ENCODE peak calls at places on chromosomes 3 and 15, in five cellular contexts. A is GM12878, N is SK-N-SH, R is K562, B is HCT116. Z is an unnamed sample.

GRCh38 chr3:175713263-175713662 is 854.1 kb downstream of the NAALADL2 start:
- DNase-seq in N (no peak), B (no peak), A (no peak), R (no peak), Z (no peak)

GRCh38 chr15:39645976-39646257 is 65.0 kb downstream of the THBS1 start:
- DNase-seq in A (no peak), N (no peak), B (no peak), R (no peak), Z (no peak)

GRCh38 chr3:151371531-151371930 is 13.0 kb downstream of the P2RY12 start:
- DNase-seq in B (no peak), R (no peak), A (no peak), N (no peak), Z (no peak)

GRCh38 chr15:68277131-68277604 is 377 bp upstream of the FEM1B start:
- DNase-seq in A (no peak), N (peak; percentile 72), R (no peak), B (no peak), Z (no peak)

GRCh38 chr3:46874430-46874829 is 3.1 kb upstream of the PTH1R start:
- DNase-seq in B (no peak), R (no peak), A (no peak), N (no peak), Z (no peak)

GRCh38 chr3:187593347-187593850 is 76.8 kb downstream of the SST start:
- DNase-seq in N (no peak), B (no peak), R (no peak), A (no peak), Z (no peak)

GRCh38 chr3:151969026-151969658 is 95.7 kb downstream of the SUCNR1 start:
- DNase-seq in N (no peak), A (no peak), R (no peak), B (no peak), Z (no peak)

GRCh38 chr3:183178833-183179549 is 16.5 kb upstream of the LAMP3 start:
- DNase-seq in R (peak; percentile 65), N (peak; percentile 81), B (no peak), A (no peak), Z (no peak)

GRCh38 chr15:90358124-90359033 is 6.3 kb downstream of the ZNF774 start:
- DNase-seq in R (no peak), A (no peak), N (no peak), B (no peak), Z (peak; percentile 35)

GRCh38 chr3:140292684-140293083 is 357.7 kb downstream of the CLSTN2 start:
- DNase-seq in N (no peak), A (no peak), R (no peak), B (no peak), Z (no peak)

GRCh38 chr15:23049984-23050628 is 10.7 kb upstream of the TUBGCP5 start:
- DNase-seq in R (no peak), B (no peak), A (no peak), N (no peak), Z (no peak)

GRCh38 chr3:128180446-128180845 is 27.2 kb downstream of the EEFSEC start:
- DNase-seq in R (no peak), A (no peak), N (peak; percentile 30), B (no peak), Z (no peak)

GRCh38 chr3:13494463-13495350 is 14.6 kb downstream of the HDAC11 start:
- DNase-seq in A (no peak), R (peak; percentile 72), N (peak; percentile 54), B (no peak), Z (peak; percentile 51)

GRCh38 chr15:43370310-43370974 is 401 bp downstream of the ZSCAN29 start:
- DNase-seq in A (no peak), B (no peak), R (peak; percentile 64), N (peak; percentile 67), Z (peak; percentile 9)

GRCh38 chr15:88497109-88497761 is 29.7 kb downstream of the MRPS11 start:
- DNase-seq in R (no peak), N (no peak), A (no peak), B (no peak), Z (no peak)

GRCh38 chr3:10994311-10994710 is 1.8 kb downstream of the SLC6A1 start:
- DNase-seq in N (no peak), R (no peak), A (no peak), B (no peak), Z (no peak)
- TF ChIP-seq JUND in N (no peak), R (no peak), A (no peak), B (no peak), Z (no peak)

GRCh38 chr3:5022187-5022965 is 43.1 kb downstream of the BHLHE40 start:
- DNase-seq in B (no peak), R (no peak), A (no peak), N (no peak), Z (no peak)
- TF ChIP-seq JUND in B (no peak), R (no peak), A (no peak), N (no peak), Z (no peak)

GRCh38 chr3:148879256-148879655 is 14.2 kb downstream of the CPA3 start:
- DNase-seq in A (no peak), N (no peak), B (no peak), R (no peak), Z (no peak)

GRCh38 chr3:148882288-148882687 is 17.2 kb downstream of the CPA3 start:
- DNase-seq in R (no peak), N (no peak), B (no peak), A (no peak), Z (no peak)

GRCh38 chr3:148881286-148881685 is 16.2 kb downstream of the CPA3 start:
- DNase-seq in R (no peak), B (no peak), A (no peak), N (no peak), Z (no peak)

GRCh38 chr3:148883163-148883562 is 18.1 kb downstream of the CPA3 start:
- DNase-seq in A (no peak), R (no peak), B (no peak), N (no peak), Z (no peak)

GRCh38 chr3:148880681-148881080 is 15.6 kb downstream of the CPA3 start:
- DNase-seq in R (no peak), A (no peak), N (peak; percentile 21), B (peak; percentile 13), Z (peak; percentile 37)
- TF ChIP-seq JUND in R (no peak), A (no peak), N (no peak), B (no peak), Z (no peak)

DNA sequence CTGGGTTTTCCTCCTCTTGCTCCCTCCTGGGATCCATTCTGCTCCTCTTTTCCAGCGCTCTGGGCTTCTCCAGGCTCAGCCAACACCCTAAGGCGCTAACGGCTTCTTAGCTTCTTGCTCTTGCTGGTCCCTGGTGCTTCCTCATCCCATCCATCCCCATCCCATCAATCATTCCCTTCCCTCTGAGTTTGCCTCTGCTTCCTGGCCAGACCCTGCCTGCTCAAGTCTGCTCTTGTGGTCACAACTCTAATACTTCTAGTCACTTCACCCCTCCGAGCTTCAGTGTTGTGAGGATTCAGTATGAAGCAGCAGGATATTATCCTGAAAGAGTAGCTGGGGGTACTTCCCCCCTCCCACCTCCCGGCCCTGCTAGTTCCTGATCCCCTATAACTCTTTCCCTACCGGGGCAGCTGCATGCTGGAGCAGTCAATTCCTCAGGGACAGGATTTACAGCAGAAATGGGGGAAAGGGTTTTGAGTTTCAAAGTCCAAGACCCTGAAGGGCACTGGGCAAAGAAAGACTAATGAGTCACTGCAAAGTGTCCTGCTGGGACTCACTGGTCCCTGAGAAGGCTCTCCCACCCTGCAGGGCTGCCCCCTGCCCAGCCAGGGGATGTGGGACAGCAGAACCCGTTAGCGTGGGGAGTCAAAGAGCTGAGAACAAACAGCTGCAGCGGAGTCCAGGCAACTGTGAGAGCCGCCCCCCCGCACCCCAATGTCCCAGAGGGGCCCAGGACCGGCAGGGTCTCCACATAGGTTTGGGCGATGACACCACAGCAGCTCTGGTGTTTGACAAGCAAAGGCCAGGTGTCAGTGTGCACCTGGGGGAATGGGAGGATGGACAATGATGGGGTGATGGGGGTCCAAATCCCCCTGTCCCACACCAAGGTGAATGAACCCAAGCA is 2.3 kb upstream of the SYNM start:
- DNase-seq in B (no peak), R (no peak), N (peak; percentile 4), A (no peak), Z (no peak)
- TF ChIP-seq JUND in B (no peak), R (no peak), N (no peak), A (no peak), Z (no peak)

DNA sequence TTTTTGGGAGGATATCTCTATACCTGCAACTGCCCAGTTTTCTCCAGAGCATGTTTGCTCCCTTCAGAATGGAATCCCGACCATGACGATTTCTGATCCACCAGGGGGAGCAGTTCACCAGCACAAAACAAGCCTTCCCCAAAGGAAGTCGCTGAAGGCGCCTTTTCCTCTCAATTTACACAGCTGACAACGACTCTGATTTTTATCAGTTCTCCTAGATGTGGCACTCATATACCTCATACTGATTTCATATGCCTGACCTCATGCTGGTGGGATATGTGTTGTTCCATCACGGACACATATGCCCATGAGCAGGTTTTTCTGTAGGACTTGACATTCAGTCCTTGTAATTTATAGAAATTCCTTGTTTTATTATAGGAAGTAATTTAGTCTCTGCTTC is 1028.2 kb downstream of the MCTP2 start:
- DNase-seq in B (peak; percentile 69), N (peak; percentile 27), A (peak; percentile 47), R (peak; percentile 55), Z (peak; percentile 85)
- TF ChIP-seq JUND in B (no peak), N (no peak), A (no peak), R (no peak), Z (no peak)

DNA sequence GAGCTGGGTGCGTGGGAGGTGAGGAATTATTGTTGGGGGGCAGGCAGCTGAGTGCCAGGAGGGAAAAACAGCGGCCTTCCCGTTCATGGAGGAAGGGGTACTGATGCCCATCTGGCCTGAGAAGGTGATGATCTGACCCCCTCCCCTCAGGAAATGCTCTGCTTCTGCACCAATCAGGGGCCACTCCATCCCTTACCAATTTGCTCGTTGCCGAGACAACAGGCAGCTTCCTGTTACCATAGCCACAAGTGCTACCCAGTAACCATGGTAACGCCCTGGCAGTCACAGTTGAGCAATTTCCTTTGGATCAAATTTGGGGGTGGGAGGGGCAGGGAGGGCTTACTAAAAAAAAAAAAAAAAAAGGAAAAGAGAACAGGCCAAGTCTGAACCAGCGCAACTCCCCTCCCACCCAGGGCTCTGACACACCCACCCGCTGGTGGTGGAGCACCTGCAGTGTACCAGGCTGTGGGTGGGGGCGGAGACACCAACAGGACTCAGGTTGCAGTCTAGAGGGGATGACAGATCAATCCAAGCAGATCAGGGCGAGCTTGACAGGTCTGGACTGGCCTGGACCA is 13.7 kb downstream of the CELF6 start:
- DNase-seq in B (no peak), R (peak; percentile 45), A (no peak), N (peak; percentile 76), Z (peak; percentile 20)
- TF ChIP-seq JUND in B (no peak), R (no peak), A (no peak), N (no peak), Z (no peak)

GRCh38 chr3:2354702-2355101 is 256.0 kb downstream of the CNTN4 start:
- DNase-seq in B (no peak), A (no peak), R (no peak), N (peak; percentile 60), Z (no peak)
- TF ChIP-seq JUND in B (no peak), A (no peak), R (no peak), N (no peak), Z (no peak)